ENCODE peak calls at places on chromosome 10, in seven cellular contexts. M is neural progenitor cell, S is Calu3, W is upper lobe of right lung, C is B cell, I is MCF 10A, N is WERI-Rb-1. Z is an unnamed sample.

GRCh38 chr10:132615346-132616169 is 78.0 kb downstream of the INPP5A start:
- DNase-seq in M (no peak), S (no peak), W (peak), C (peak), I (no peak), N (no peak), Z (peak)

GRCh38 chr10:408223-408622 is 273.0 kb downstream of the ZMYND11 start:
- DNase-seq in M (no peak), S (no peak), W (no peak), C (no peak), I (no peak), N (no peak), Z (no peak)

GRCh38 chr10:131972474-131973071 is 9.2 kb downstream of the BNIP3 start:
- DNase-seq in M (no peak), S (no peak), W (no peak), C (no peak), I (no peak), N (no peak), Z (no peak)

GRCh38 chr10:94500063-94500462 is 45.5 kb upstream of the HELLS start:
- DNase-seq in M (peak), S (no peak), W (no peak), C (no peak), I (peak), N (peak), Z (no peak)

GRCh38 chr10:78277734-78278404 is 244.2 kb downstream of the RPS24 start:
- DNase-seq in M (no peak), S (no peak), W (no peak), C (no peak), I (no peak), N (peak), Z (peak)

GRCh38 chr10:118870467-118871243 is 115.9 kb upstream of the CACUL1 start:
- DNase-seq in M (peak), S (peak), W (no peak), C (no peak), I (peak), N (peak), Z (no peak)

GRCh38 chr10:72049969-72050781 is 38.2 kb downstream of the SPOCK2 start:
- DNase-seq in M (peak), S (no peak), W (no peak), C (no peak), I (no peak), N (peak), Z (no peak)

GRCh38 chr10:82438277-82438676 is 563.3 kb downstream of the NRG3 start:
- DNase-seq in M (no peak), S (no peak), W (no peak), C (no peak), I (no peak), N (peak), Z (no peak)

GRCh38 chr10:33746176-33746575 is 411.7 kb upstream of the NRP1 start:
- DNase-seq in M (no peak), S (no peak), W (no peak), C (no peak), I (no peak), N (no peak), Z (no peak)

GRCh38 chr10:110462308-110463095 is 35.2 kb upstream of the DUSP5 start:
- DNase-seq in M (no peak), S (no peak), W (no peak), C (no peak), I (no peak), N (no peak), Z (no peak)

DNA sequence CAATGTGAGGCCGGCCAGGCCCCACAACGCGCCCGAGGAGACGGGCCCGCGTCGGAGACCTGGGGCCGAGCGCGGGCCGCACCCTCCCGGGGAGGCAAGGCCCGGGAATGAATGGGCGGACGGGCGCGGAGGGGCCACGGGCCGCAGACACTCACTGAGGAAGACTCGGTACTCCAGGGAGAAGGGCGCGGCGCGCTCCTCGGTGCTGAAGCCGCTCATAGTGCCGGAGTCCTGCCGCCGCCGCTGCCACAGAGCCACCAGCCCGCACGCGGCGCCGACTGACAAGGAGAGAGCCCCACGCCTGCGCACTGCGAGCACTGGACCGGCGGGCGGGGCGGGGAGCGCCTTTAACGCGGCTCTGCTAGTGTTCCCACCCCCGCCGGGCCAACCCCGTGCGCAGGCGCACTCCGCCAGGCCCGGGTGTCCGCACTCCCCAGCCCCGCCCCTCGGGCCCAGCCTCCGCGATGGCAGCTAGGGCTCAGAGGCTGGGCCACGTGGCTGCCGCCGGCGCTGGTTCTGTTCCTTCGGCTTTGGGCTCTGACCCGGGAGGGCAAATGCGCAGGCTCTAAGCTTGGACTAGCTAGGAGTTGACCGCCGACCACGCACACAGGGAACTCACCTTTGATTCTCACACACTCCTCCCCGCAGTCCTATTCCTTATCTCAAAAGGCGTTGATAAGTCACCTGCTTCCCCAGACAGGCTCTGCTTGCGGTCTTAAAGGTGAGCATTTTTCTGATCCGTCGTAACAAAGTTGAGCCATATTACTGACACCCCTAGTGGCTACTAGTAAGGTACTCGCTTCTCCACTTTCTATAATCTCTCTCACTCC is at the start of gene PPA1:
- DNase-seq in M (peak), S (peak), W (peak), C (peak), I (peak), N (peak), Z (peak)
- TF ChIP-seq CTCF in M (peak), S (no peak), W (peak), C (peak), I (no peak), N (peak), Z (peak)

GRCh38 chr10:99007457-99007856 is 228.2 kb downstream of the HPSE2 start:
- DNase-seq in M (no peak), S (no peak), W (no peak), C (no peak), I (no peak), N (no peak), Z (no peak)
- TF ChIP-seq CTCF in M (no peak), S (no peak), W (no peak), C (no peak), I (no peak), N (no peak), Z (no peak)

GRCh38 chr10:103745264-103746247 is 109.8 kb downstream of the SH3PXD2A start:
- DNase-seq in M (no peak), S (peak), W (no peak), C (no peak), I (peak), N (no peak), Z (no peak)
- TF ChIP-seq CTCF in M (no peak), S (no peak), W (no peak), C (no peak), I (no peak), N (no peak), Z (no peak)

GRCh38 chr10:104317195-104318095 is 20.8 kb downstream of the ITPRIP start:
- DNase-seq in M (no peak), S (no peak), W (peak), C (no peak), I (no peak), N (no peak), Z (no peak)
- TF ChIP-seq CTCF in M (no peak), S (no peak), W (no peak), C (no peak), I (no peak), N (peak), Z (no peak)

GRCh38 chr10:53840668-53841067 is 960.4 kb downstream of the PCDH15 start:
- DNase-seq in M (no peak), S (no peak), W (no peak), C (no peak), I (no peak), N (no peak), Z (no peak)

GRCh38 chr10:53836638-53837037 is 964.4 kb downstream of the PCDH15 start:
- DNase-seq in M (no peak), S (no peak), W (no peak), C (no peak), I (peak), N (no peak), Z (no peak)

GRCh38 chr10:53843691-53844362 is 957.2 kb downstream of the PCDH15 start:
- DNase-seq in M (no peak), S (peak), W (no peak), C (no peak), I (peak), N (no peak), Z (no peak)

GRCh38 chr10:53841746-53842145 is 959.3 kb downstream of the PCDH15 start:
- DNase-seq in M (no peak), S (no peak), W (no peak), C (no peak), I (no peak), N (no peak), Z (no peak)

GRCh38 chr10:53839437-53840039 is 961.5 kb downstream of the PCDH15 start:
- DNase-seq in M (peak), S (no peak), W (no peak), C (no peak), I (peak), N (no peak), Z (no peak)
- TF ChIP-seq CTCF in M (peak), S (no peak), W (peak), C (no peak), I (peak), N (no peak), Z (peak)